ENCODE peak calls at places on chromosomes 6 and 20, in six cellular contexts. T is fibroblast of lung, V is ovary, O is mesendoderm, Q is Caco-2, G is adrenal gland. X is an unnamed sample.
A peak's percentile ranks its signal among the peaks of the same experiment; 100 is the strongest.

GRCh38 chr6:138944412-138944811 is 43.6 kb downstream of the REPS1 start:
- DNase-seq in O (peak; percentile 77), V (no peak), T (peak; percentile 58), Q (no peak), G (no peak), X (no peak)

GRCh38 chr6:117514655-117515054 is 32.2 kb downstream of the DCBLD1 start:
- DNase-seq in T (no peak), O (no peak), V (no peak), G (no peak), Q (no peak), X (no peak)

GRCh38 chr20:59850018-59850641 is 83.3 kb downstream of the SYCP2 start:
- DNase-seq in G (no peak), T (peak; percentile 57), O (peak; percentile 46), Q (peak; percentile 59), V (no peak), X (peak; percentile 67)

GRCh38 chr6:152566040-152566875 is 70.9 kb downstream of the SYNE1 start:
- DNase-seq in T (no peak), O (no peak), V (peak; percentile 70), Q (no peak), G (no peak), X (no peak)

GRCh38 chr20:44702776-44703175 is 12.4 kb upstream of the CCN5 start:
- DNase-seq in T (peak; percentile 98), O (no peak), G (peak; percentile 93), V (peak; percentile 96), Q (no peak), X (no peak)

GRCh38 chr20:32168184-32168910 is 39.2 kb downstream of the PLAGL2 start:
- DNase-seq in Q (no peak), V (no peak), T (peak; percentile 48), O (peak; percentile 81), G (no peak), X (no peak)

GRCh38 chr6:87789198-87789899 is 87.3 kb upstream of the AKIRIN2 start:
- DNase-seq in V (peak; percentile 24), Q (peak; percentile 34), G (peak; percentile 69), T (peak; percentile 64), O (peak; percentile 59), X (peak; percentile 70)

GRCh38 chr6:44278774-44279697 is 8.8 kb downstream of the TMEM151B start:
- DNase-seq in T (no peak), V (no peak), O (no peak), Q (no peak), G (no peak), X (no peak)

GRCh38 chr6:128265706-128266105 is 254.7 kb downstream of the PTPRK start:
- DNase-seq in G (no peak), V (no peak), Q (no peak), T (no peak), O (no peak), X (no peak)

GRCh38 chr20:23366384-23366783 is 4.4 kb downstream of the GZF1 start:
- DNase-seq in Q (no peak), G (no peak), V (no peak), T (peak; percentile 17), O (no peak), X (peak; percentile 5)

GRCh38 chr6:90610291-90610670 is 23.4 kb upstream of the MAP3K7 start:
- DNase-seq in T (peak; percentile 29), G (no peak), Q (no peak), O (peak; percentile 31), V (peak; percentile 36), X (no peak)

GRCh38 chr6:22891930-22892329 is 322.6 kb downstream of the HDGFL1 start:
- DNase-seq in T (no peak), O (no peak), V (no peak), G (no peak), Q (no peak), X (no peak)

GRCh38 chr6:105318660-105319059 is 84.2 kb downstream of the PREP start:
- DNase-seq in T (peak; percentile 32), O (no peak), Q (no peak), V (no peak), G (no peak), X (no peak)

GRCh38 chr6:36682328-36683144 is 4.0 kb downstream of the CDKN1A start:
- DNase-seq in O (peak; percentile 53), G (peak; percentile 85), T (peak; percentile 44), V (peak; percentile 57), Q (peak; percentile 16), X (peak; percentile 90)

GRCh38 chr6:39471954-39472659 is 149.6 kb upstream of the KCNK16 start:
- DNase-seq in O (no peak), Q (no peak), V (no peak), G (no peak), T (no peak), X (no peak)

GRCh38 chr20:11401988-11402387 is 515.7 kb upstream of the BTBD3 start:
- DNase-seq in V (no peak), Q (no peak), O (no peak), T (no peak), G (no peak), X (peak; percentile 49)

GRCh38 chr6:11824986-11825385 is 46.4 kb upstream of the ADTRP start:
- DNase-seq in O (no peak), V (no peak), T (no peak), G (no peak), Q (no peak), X (no peak)

GRCh38 chr6:100134297-100134696 is 140.3 kb upstream of the MCHR2 start:
- DNase-seq in V (no peak), G (no peak), Q (no peak), O (no peak), T (no peak), X (no peak)

GRCh38 chr6:111210074-111210729 is 122.9 kb downstream of the SLC16A10 start:
- DNase-seq in T (peak; percentile 71), V (no peak), O (peak; percentile 75), G (peak; percentile 14), Q (peak; percentile 65), X (peak; percentile 74)

GRCh38 chr6:35368038-35368887 is 25.9 kb downstream of the PPARD start:
- DNase-seq in G (no peak), V (no peak), T (no peak), Q (peak; percentile 46), O (no peak), X (peak; percentile 31)

GRCh38 chr20:25360631-25361286 is 29.9 kb downstream of the ABHD12 start:
- DNase-seq in O (peak; percentile 60), V (no peak), G (no peak), Q (peak; percentile 46), T (peak; percentile 33), X (no peak)

GRCh38 chr6:16452348-16452747 is 214.0 kb downstream of the GMPR start:
- DNase-seq in T (no peak), G (no peak), O (no peak), V (no peak), Q (no peak), X (no peak)

GRCh38 chr6:42702200-42702599 is 20.2 kb downstream of the PRPH2 start:
- DNase-seq in T (peak; percentile 32), V (no peak), Q (no peak), G (no peak), O (peak; percentile 78), X (no peak)

DNA sequence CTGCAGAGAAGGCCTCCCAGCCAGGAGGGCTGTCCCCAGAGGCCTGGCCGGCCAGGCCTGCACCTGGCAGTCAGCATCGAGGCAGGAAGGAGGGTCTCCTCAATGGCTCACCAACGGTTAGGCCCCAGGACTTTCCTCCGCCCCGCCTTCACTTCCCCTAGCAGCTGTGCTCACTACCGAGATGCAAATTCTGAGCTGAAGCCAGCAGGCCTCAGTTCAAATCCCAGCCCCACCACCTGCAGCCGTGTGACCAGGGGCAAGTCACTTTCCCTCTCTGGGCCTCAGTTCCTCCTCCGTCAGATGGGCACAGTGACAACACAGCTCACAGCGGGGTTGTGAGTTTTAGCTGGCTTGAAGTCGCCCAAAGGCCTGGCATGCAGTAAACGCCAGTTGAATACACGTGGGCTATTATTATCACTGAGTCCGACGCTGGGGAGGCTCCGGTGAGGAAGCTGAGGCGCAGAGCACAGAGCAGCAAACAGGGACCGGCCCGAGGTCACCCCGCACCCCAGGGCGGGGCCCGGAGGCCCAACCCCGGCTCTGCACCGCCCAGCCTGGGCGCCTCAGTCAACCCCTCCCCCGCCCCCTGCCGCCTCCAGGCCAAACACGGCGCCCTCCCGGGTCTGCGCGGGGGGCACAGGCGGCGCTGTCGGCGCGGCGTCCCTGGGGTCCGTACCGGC is 717 bp downstream of the E2F1 start:
- DNase-seq in O (peak; percentile 64), Q (peak; percentile 84), T (no peak), G (no peak), V (no peak), X (peak; percentile 82)
- H3K4me1 ChIP-seq in O (peaks cover 7% of the 10 kb centered on the region), Q (peaks cover 46% of the 10 kb centered on the region), T (peaks cover 8% of the 10 kb centered on the region), G (peaks cover 25% of the 10 kb centered on the region), V (peaks cover 24% of the 10 kb centered on the region), X (peaks cover 2% of the 10 kb centered on the region)

GRCh38 chr6:28380381-28380780 is 19.2 kb downstream of the ZSCAN12 start:
- DNase-seq in G (no peak), T (no peak), O (no peak), Q (no peak), V (no peak), X (no peak)

GRCh38 chr6:28383235-28384142 is 16.1 kb downstream of the ZSCAN12 start:
- DNase-seq in Q (peak; percentile 95), V (peak; percentile 86), G (peak; percentile 93), O (peak; percentile 97), T (peak; percentile 95), X (peak; percentile 94)

GRCh38 chr6:28378644-28379043 is 20.9 kb downstream of the ZSCAN12 start:
- DNase-seq in T (no peak), O (no peak), V (no peak), Q (no peak), G (no peak), X (no peak)

GRCh38 chr6:28384143-28384533 is 15.4 kb downstream of the ZSCAN12 start:
- DNase-seq in T (no peak), Q (no peak), G (no peak), O (no peak), V (no peak), X (no peak)
- H3K4me3 ChIP-seq in T (no peak overlapping the region), Q (no peak overlapping the region), G (no peak overlapping the region), O (no peak overlapping the region), V (no peak overlapping the region), X (no peak overlapping the region)

GRCh38 chr6:137917518-137917917 is 50.5 kb downstream of the TNFAIP3 start:
- DNase-seq in T (no peak), Q (no peak), O (no peak), G (no peak), V (no peak), X (no peak)
- H3K4me1 ChIP-seq in T (no peaks in the 10 kb centered on the region), Q (no peaks in the 10 kb centered on the region), O (no peaks in the 10 kb centered on the region), G (no peaks in the 10 kb centered on the region), V (peaks cover 2% of the 10 kb centered on the region), X (no peaks in the 10 kb centered on the region)

GRCh38 chr6:108175592-108176279 is 9.9 kb downstream of the NR2E1 start:
- DNase-seq in Q (peak; percentile 36), V (no peak), G (peak; percentile 65), T (no peak), O (no peak), X (peak; percentile 15)
- H3K4me3 ChIP-seq in Q (peak overlapping the region; percentile 37), V (no peak overlapping the region), G (no peak overlapping the region), T (no peak overlapping the region), O (no peak overlapping the region), X (no peak overlapping the region)

GRCh38 chr20:52383995-52384621 is 192.5 kb upstream of the ZFP64 start:
- DNase-seq in G (no peak), O (no peak), Q (no peak), V (no peak), T (no peak), X (no peak)
- H3K4me1 ChIP-seq in G (no peaks in the 10 kb centered on the region), O (no peaks in the 10 kb centered on the region), Q (no peaks in the 10 kb centered on the region), V (no peaks in the 10 kb centered on the region), T (no peaks in the 10 kb centered on the region), X (no peaks in the 10 kb centered on the region)

GRCh38 chr6:30679765-30680535 is 6.5 kb downstream of the PPP1R18 start:
- DNase-seq in O (peak; percentile 14), T (no peak), V (no peak), G (no peak), Q (no peak), X (no peak)
- H3K4me3 ChIP-seq in O (no peak overlapping the region), T (peak overlapping the region; percentile 35), V (no peak overlapping the region), G (no peak overlapping the region), Q (no peak overlapping the region), X (no peak overlapping the region)